ENCODE peak calls at places on chromosomes 6 and 20, in four cellular contexts. B, Y, W and N are unnamed samples.
A peak's percentile ranks its signal among the peaks of the same experiment; 100 is the strongest.

GRCh38 chr6:101545171-101545570 is 151.7 kb downstream of the GRIK2 start:
- DNase-seq in B (no peak), Y (no peak), W (peak; percentile 80), N (no peak)

GRCh38 chr6:147262943-147263342 is 58.7 kb downstream of the STXBP5 start:
- DNase-seq in B (peak; percentile 66), Y (no peak), W (no peak), N (no peak)

GRCh38 chr6:11437824-11438459 is 99.6 kb upstream of the TMEM170B start:
- DNase-seq in B (no peak), Y (no peak), W (peak; percentile 83), N (no peak)

GRCh38 chr20:20368414-20369352 is 779 bp downstream of the INSM1 start:
- DNase-seq in B (no peak), Y (no peak), W (no peak), N (peak; percentile 27)

GRCh38 chr6:10719386-10720228 is 3.3 kb upstream of the TMEM14C start:
- DNase-seq in B (no peak), Y (no peak), W (peak; percentile 49), N (peak; percentile 53)

GRCh38 chr6:46901747-46902362 is 19.9 kb downstream of the ADGRF5 start:
- DNase-seq in B (no peak), Y (no peak), W (no peak), N (no peak)

GRCh38 chr6:169723200-169723909 is 945 bp downstream of the PHF10 start:
- DNase-seq in B (peak; percentile 63), Y (peak; percentile 49), W (peak; percentile 76), N (peak; percentile 70)

GRCh38 chr6:140774080-140774505 is 1358.6 kb upstream of the GJE1 start:
- DNase-seq in B (no peak), Y (peak; percentile 79), W (peak; percentile 82), N (no peak)

GRCh38 chr6:134254118-134254517 is 63.8 kb downstream of the SGK1 start:
- DNase-seq in B (no peak), Y (no peak), W (no peak), N (no peak)

GRCh38 chr6:167547751-167548150 is 222.9 kb downstream of the TTLL2 start:
- DNase-seq in B (no peak), Y (no peak), W (no peak), N (no peak)

GRCh38 chr6:41570270-41570615 is 24.1 kb downstream of the FOXP4 start:
- DNase-seq in B (no peak), Y (no peak), W (no peak), N (no peak)

GRCh38 chr6:75458895-75459294 is 34.7 kb downstream of the FILIP1 start:
- DNase-seq in B (no peak), Y (peak; percentile 76), W (peak; percentile 73), N (no peak)

GRCh38 chr6:33420493-33421343 is 853 bp downstream of the SYNGAP1 start:
- DNase-seq in B (no peak), Y (no peak), W (no peak), N (no peak)

GRCh38 chr6:101396552-101397173 is 3.2 kb downstream of the GRIK2 start:
- DNase-seq in B (peak; percentile 83), Y (peak; percentile 77), W (peak; percentile 76), N (peak; percentile 46)

GRCh38 chr6:68746376-68746775 is 111.3 kb downstream of the ADGRB3 start:
- DNase-seq in B (no peak), Y (no peak), W (no peak), N (no peak)

GRCh38 chr6:140355476-140355875 is 981.0 kb upstream of the CITED2 start:
- DNase-seq in B (no peak), Y (no peak), W (no peak), N (no peak)

GRCh38 chr6:135535989-135536414 is 38.5 kb upstream of the AHI1 start:
- DNase-seq in B (peak; percentile 62), Y (peak; percentile 68), W (peak; percentile 90), N (no peak)

GRCh38 chr20:32332614-32333013 is 25.5 kb upstream of the ASXL1 start:
- DNase-seq in B (peak; percentile 52), Y (peak; percentile 86), W (peak; percentile 67), N (no peak)

GRCh38 chr20:5996765-5997164 is 46.3 kb downstream of the MCM8 start:
- DNase-seq in B (peak; percentile 75), Y (no peak), W (no peak), N (peak; percentile 30)

GRCh38 chr6:162708971-162709370 is 18.6 kb downstream of the PRKN start:
- DNase-seq in B (no peak), Y (no peak), W (peak; percentile 3), N (no peak)

GRCh38 chr20:10802201-10802600 is 128.4 kb upstream of the JAG1 start:
- DNase-seq in B (no peak), Y (no peak), W (peak; percentile 60), N (no peak)

GRCh38 chr20:31496761-31497295 is 17.4 kb upstream of the HM13 start:
- DNase-seq in B (no peak), Y (no peak), W (peak; percentile 69), N (no peak)

GRCh38 chr6:140415266-140415665 is 1040.8 kb upstream of the CITED2 start:
- DNase-seq in B (no peak), Y (no peak), W (no peak), N (no peak)

GRCh38 chr6:165611294-165611693 is 51.7 kb downstream of the PDE10A start:
- DNase-seq in B (no peak), Y (no peak), W (no peak), N (no peak)

GRCh38 chr6:27280064-27280539 is 32.0 kb downstream of the POM121L2 start:
- DNase-seq in B (peak; percentile 64), Y (peak; percentile 63), W (peak; percentile 58), N (peak; percentile 44)

GRCh38 chr20:11651138-11651537 is 266.6 kb upstream of the BTBD3 start:
- DNase-seq in B (no peak), Y (no peak), W (no peak), N (no peak)

GRCh38 chr6:26272171-26272631 is 92.8 kb upstream of the BTN3A2 start:
- DNase-seq in B (peak; percentile 73), Y (peak; percentile 59), W (peak; percentile 28), N (peak; percentile 65)

GRCh38 chr20:19774086-19774933 is 16.3 kb downstream of the RIN2 start:
- DNase-seq in B (peak; percentile 15), Y (no peak), W (peak; percentile 50), N (no peak)

GRCh38 chr6:13978787-13979186 is 54.0 kb downstream of the RNF182 start:
- DNase-seq in B (no peak), Y (no peak), W (no peak), N (no peak)

GRCh38 chr6:34386316-34387137 is 5.9 kb downstream of the NUDT3 start:
- DNase-seq in B (no peak), Y (peak; percentile 84), W (peak; percentile 86), N (no peak)